ENCODE peak calls at places on chromosomes 11 and 22, in six cellular contexts. One of them, this sample, is unnamed.

GRCh38 chr11:33195391-33196190 is 34.3 kb upstream of the CSTF3 start:
- DNase-seq in fibroblast of lung: peak; percentile 28
- DNase-seq in ovary: no peak
- DNase-seq in heart right ventricle: no peak
- DNase-seq in hepatocyte: no peak
- DNase-seq in psoas muscle: no peak
- DNase-seq in this sample: no peak

GRCh38 chr11:69234171-69234570 is 59.8 kb upstream of the MYEOV start:
- DNase-seq in psoas muscle: no peak
- DNase-seq in hepatocyte: no peak
- DNase-seq in ovary: no peak
- DNase-seq in heart right ventricle: no peak
- DNase-seq in fibroblast of lung: no peak
- DNase-seq in this sample: no peak

GRCh38 chr11:132943737-132944556 is 588.4 kb downstream of the OPCML start:
- DNase-seq in psoas muscle: no peak
- DNase-seq in hepatocyte: peak; percentile 26
- DNase-seq in fibroblast of lung: no peak
- DNase-seq in ovary: no peak
- DNase-seq in heart right ventricle: no peak
- DNase-seq in this sample: peak; percentile 70

GRCh38 chr22:27797793-27798525 is 3.6 kb downstream of the MN1 start:
- DNase-seq in hepatocyte: no peak
- DNase-seq in ovary: no peak
- DNase-seq in fibroblast of lung: no peak
- DNase-seq in heart right ventricle: no peak
- DNase-seq in psoas muscle: peak; percentile 48
- DNase-seq in this sample: no peak

GRCh38 chr11:119832536-119832935 is 103.5 kb upstream of the NECTIN1 start:
- DNase-seq in hepatocyte: peak; percentile 77
- DNase-seq in ovary: peak; percentile 45
- DNase-seq in heart right ventricle: peak; percentile 28
- DNase-seq in psoas muscle: no peak
- DNase-seq in fibroblast of lung: no peak
- DNase-seq in this sample: peak; percentile 86

GRCh38 chr11:41879186-41879738 is 419.8 kb upstream of the LRRC4C start:
- DNase-seq in heart right ventricle: no peak
- DNase-seq in hepatocyte: no peak
- DNase-seq in fibroblast of lung: no peak
- DNase-seq in ovary: no peak
- DNase-seq in psoas muscle: no peak
- DNase-seq in this sample: no peak

GRCh38 chr22:46176508-46177003 is 26.2 kb downstream of the PPARA start:
- DNase-seq in heart right ventricle: no peak
- DNase-seq in psoas muscle: no peak
- DNase-seq in ovary: no peak
- DNase-seq in fibroblast of lung: no peak
- DNase-seq in hepatocyte: no peak
- DNase-seq in this sample: no peak

GRCh38 chr22:22771696-22772377 is 115.8 kb upstream of the IGLL5 start:
- DNase-seq in ovary: no peak
- DNase-seq in fibroblast of lung: no peak
- DNase-seq in heart right ventricle: no peak
- DNase-seq in psoas muscle: no peak
- DNase-seq in hepatocyte: no peak
- DNase-seq in this sample: no peak

GRCh38 chr22:30665266-30665665 is 2.4 kb downstream of the DUSP18 start:
- DNase-seq in ovary: no peak
- DNase-seq in heart right ventricle: no peak
- DNase-seq in hepatocyte: no peak
- DNase-seq in psoas muscle: no peak
- DNase-seq in fibroblast of lung: no peak
- DNase-seq in this sample: no peak

GRCh38 chr11:1019321-1019910 is 17.1 kb downstream of the MUC6 start:
- DNase-seq in psoas muscle: no peak
- DNase-seq in heart right ventricle: no peak
- DNase-seq in ovary: no peak
- DNase-seq in hepatocyte: no peak
- DNase-seq in fibroblast of lung: no peak
- DNase-seq in this sample: no peak

GRCh38 chr11:32297629-32298028 is 137.7 kb downstream of the WT1 start:
- DNase-seq in ovary: no peak
- DNase-seq in psoas muscle: no peak
- DNase-seq in fibroblast of lung: peak; percentile 79
- DNase-seq in heart right ventricle: no peak
- DNase-seq in hepatocyte: peak; percentile 62
- DNase-seq in this sample: peak; percentile 38

GRCh38 chr11:129323896-129324522 is 51.6 kb upstream of the BARX2 start:
- DNase-seq in hepatocyte: peak; percentile 58
- DNase-seq in heart right ventricle: peak; percentile 29
- DNase-seq in ovary: no peak
- DNase-seq in psoas muscle: no peak
- DNase-seq in fibroblast of lung: peak; percentile 80
- DNase-seq in this sample: no peak

GRCh38 chr11:12329797-12330196 is 47.6 kb upstream of the PARVA start:
- DNase-seq in psoas muscle: no peak
- DNase-seq in ovary: no peak
- DNase-seq in hepatocyte: no peak
- DNase-seq in heart right ventricle: no peak
- DNase-seq in fibroblast of lung: no peak
- DNase-seq in this sample: no peak

GRCh38 chr11:83097671-83098070 is 26.0 kb upstream of the RAB30 start:
- DNase-seq in fibroblast of lung: peak; percentile 29
- DNase-seq in heart right ventricle: no peak
- DNase-seq in hepatocyte: no peak
- DNase-seq in psoas muscle: no peak
- DNase-seq in ovary: no peak
- DNase-seq in this sample: no peak

GRCh38 chr11:35303596-35304392 is 115.6 kb downstream of the SLC1A2 start:
- DNase-seq in fibroblast of lung: peak; percentile 98
- DNase-seq in hepatocyte: peak; percentile 71
- DNase-seq in psoas muscle: peak; percentile 67
- DNase-seq in heart right ventricle: no peak
- DNase-seq in ovary: no peak
- DNase-seq in this sample: no peak

GRCh38 chr11:37995886-37996285 is 1397.8 kb upstream of the RAG2 start:
- DNase-seq in ovary: no peak
- DNase-seq in fibroblast of lung: no peak
- DNase-seq in hepatocyte: no peak
- DNase-seq in psoas muscle: no peak
- DNase-seq in heart right ventricle: no peak
- DNase-seq in this sample: no peak

GRCh38 chr22:47613606-47614350 is 851.3 kb downstream of the TBC1D22A start:
- DNase-seq in heart right ventricle: no peak
- DNase-seq in ovary: no peak
- DNase-seq in psoas muscle: no peak
- DNase-seq in hepatocyte: no peak
- DNase-seq in fibroblast of lung: no peak
- DNase-seq in this sample: no peak

GRCh38 chr11:119668685-119669084 is 60.3 kb downstream of the NECTIN1 start:
- DNase-seq in hepatocyte: no peak
- DNase-seq in heart right ventricle: no peak
- DNase-seq in psoas muscle: no peak
- DNase-seq in ovary: no peak
- DNase-seq in fibroblast of lung: no peak
- DNase-seq in this sample: no peak

GRCh38 chr11:12411806-12412727 is 34.7 kb downstream of the PARVA start:
- DNase-seq in psoas muscle: peak; percentile 68
- DNase-seq in ovary: peak; percentile 71
- DNase-seq in hepatocyte: peak; percentile 83
- DNase-seq in heart right ventricle: peak; percentile 57
- DNase-seq in fibroblast of lung: peak; percentile 89
- DNase-seq in this sample: peak; percentile 81

GRCh38 chr11:117774553-117774952 is 22.5 kb downstream of the DSCAML1 start:
- DNase-seq in hepatocyte: no peak
- DNase-seq in ovary: no peak
- DNase-seq in heart right ventricle: no peak
- DNase-seq in fibroblast of lung: no peak
- DNase-seq in psoas muscle: no peak
- DNase-seq in this sample: no peak
- H3K4me3 ChIP-seq in hepatocyte: no peak overlapping the region
- H3K4me3 ChIP-seq in ovary: no peak overlapping the region
- H3K4me3 ChIP-seq in heart right ventricle: no peak overlapping the region
- H3K4me3 ChIP-seq in fibroblast of lung: no peak overlapping the region
- H3K4me3 ChIP-seq in psoas muscle: no peak overlapping the region
- H3K4me3 ChIP-seq in this sample: no peak overlapping the region

DNA sequence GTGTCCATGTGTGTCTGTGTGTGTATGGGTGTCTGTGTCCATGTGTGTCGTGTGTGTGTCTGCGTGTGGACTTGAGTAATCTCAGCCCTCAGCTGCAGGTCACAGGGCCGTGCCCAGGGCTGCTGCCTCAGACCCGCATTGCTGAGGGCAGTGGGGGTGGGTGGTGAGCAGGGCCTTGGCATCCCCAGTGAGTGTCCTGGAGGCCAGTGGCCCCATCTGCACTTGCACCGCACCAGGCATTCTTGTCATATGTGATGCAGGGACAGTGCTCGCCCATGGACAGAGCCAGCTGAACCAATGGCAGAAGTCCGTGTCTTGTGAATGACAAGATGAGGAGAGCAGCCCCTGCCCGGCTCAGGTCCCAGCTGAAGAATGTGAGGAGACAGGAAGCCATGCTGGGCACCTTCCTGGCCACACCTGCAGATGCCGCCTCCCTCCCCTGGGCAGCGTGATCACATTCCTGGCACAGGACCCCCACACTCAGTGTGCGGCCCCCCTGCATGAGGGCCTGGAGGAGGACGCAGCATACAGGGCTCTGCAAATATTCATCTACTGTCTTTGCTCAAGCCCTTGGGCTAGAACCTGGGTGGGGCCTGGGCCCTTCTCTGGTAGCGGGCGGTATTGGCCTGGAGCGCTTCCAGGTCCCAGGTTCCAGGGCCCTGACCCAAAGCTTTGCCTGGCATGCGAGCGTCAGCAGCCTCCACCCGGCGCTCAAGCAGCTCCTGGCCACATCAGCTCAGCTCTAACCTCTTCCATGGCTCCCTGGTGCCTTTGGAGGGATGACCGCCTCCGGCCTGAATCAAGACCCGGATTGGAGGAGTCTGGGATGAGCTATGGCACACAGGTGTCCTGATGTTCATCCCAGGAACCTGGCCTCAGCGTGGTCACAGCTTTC is 3.9 kb downstream of the ALDH3B2 start:
- DNase-seq in fibroblast of lung: no peak
- DNase-seq in hepatocyte: no peak
- DNase-seq in psoas muscle: no peak
- DNase-seq in heart right ventricle: no peak
- DNase-seq in ovary: no peak
- DNase-seq in this sample: peak; percentile 18
- H3K4me3 ChIP-seq in fibroblast of lung: no peak overlapping the region
- H3K4me3 ChIP-seq in hepatocyte: no peak overlapping the region
- H3K4me3 ChIP-seq in psoas muscle: no peak overlapping the region
- H3K4me3 ChIP-seq in heart right ventricle: no peak overlapping the region
- H3K4me3 ChIP-seq in ovary: no peak overlapping the region
- H3K4me3 ChIP-seq in this sample: no peak overlapping the region

DNA sequence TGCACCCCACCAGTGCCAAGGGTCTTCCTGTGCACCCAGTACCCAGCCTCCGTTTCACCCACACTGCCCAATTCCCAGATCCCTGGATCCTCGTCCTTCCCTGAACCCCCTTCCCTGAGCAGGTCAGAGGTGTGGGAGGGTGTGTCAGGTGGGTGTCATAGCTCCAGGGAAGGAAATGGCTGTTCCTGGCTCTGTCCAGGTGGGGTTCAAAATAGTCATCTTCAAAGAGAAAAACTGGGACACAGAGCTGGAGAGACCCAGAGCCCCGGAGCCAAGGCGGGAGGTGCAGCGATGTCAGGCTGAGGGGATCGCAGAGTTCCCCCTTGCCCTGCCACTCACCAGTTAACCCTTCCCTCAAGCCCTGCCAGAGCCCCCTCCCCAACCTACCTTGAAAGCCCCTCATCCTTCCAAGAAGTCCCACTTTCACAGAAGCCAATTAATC is 698 bp downstream of the C1QTNF4 start:
- DNase-seq in ovary: no peak
- DNase-seq in heart right ventricle: no peak
- DNase-seq in psoas muscle: no peak
- DNase-seq in fibroblast of lung: no peak
- DNase-seq in hepatocyte: no peak
- DNase-seq in this sample: peak; percentile 57
- H3K4me3 ChIP-seq in ovary: no peak overlapping the region
- H3K4me3 ChIP-seq in heart right ventricle: no peak overlapping the region
- H3K4me3 ChIP-seq in psoas muscle: peak overlapping the region; percentile 24
- H3K4me3 ChIP-seq in fibroblast of lung: peak overlapping the region; percentile 28
- H3K4me3 ChIP-seq in hepatocyte: peak overlapping the region; percentile 41
- H3K4me3 ChIP-seq in this sample: peak overlapping the region; percentile 54

DNA sequence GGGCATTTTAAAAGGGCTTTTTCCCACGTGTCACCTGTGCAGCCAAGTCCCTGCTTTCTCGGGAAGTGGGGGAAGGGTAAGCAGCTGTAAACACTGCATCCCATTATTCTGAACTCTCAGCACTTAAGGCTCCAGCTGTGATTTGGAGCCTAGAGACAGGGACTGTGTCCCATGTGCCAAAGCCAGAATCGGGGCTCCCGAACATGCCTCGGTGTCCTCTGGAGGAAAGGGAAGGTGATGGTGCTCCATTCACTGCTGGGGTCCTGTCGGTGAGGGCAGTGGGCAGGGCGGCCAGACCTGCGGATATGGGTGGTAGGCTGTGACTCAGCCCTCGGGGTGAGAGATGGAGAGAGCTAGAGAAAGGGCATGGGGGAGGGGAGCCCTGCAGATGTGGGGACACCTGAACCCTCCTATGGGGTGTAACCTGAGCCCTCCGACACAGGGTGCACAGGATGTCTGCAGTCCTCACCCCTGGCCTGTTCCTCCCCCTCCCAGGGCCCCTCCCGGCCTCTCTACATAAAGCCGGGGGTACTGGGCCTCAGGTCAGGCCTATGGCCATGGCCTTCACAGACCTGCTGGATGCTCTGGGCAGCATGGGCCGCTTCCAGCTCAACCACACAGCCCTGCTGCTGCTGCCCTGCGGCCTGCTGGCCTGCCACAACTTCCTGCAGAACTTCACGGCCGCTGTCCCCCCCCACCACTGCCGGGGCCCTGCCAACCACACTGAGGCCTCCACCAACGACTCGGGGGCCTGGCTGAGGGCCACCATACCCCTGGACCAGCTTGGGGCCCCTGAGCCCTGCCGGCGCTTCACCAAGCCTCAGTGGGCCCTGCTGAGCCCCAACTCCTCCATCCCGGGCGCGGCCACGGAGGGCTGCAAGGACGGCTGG is 31.8 kb downstream of the CAPN1 start:
- DNase-seq in ovary: no peak
- DNase-seq in fibroblast of lung: peak; percentile 11
- DNase-seq in psoas muscle: no peak
- DNase-seq in hepatocyte: no peak
- DNase-seq in heart right ventricle: no peak
- DNase-seq in this sample: no peak
- H3K4me3 ChIP-seq in ovary: no peak overlapping the region
- H3K4me3 ChIP-seq in fibroblast of lung: no peak overlapping the region
- H3K4me3 ChIP-seq in psoas muscle: no peak overlapping the region
- H3K4me3 ChIP-seq in hepatocyte: no peak overlapping the region
- H3K4me3 ChIP-seq in heart right ventricle: no peak overlapping the region
- H3K4me3 ChIP-seq in this sample: no peak overlapping the region